ENCODE peak calls at places on chromosomes 6 and 20, in five cellular contexts. One of them, this sample, is unnamed. For H3K27me3 and H3K9me3, the result is how much of the 10 kb centered on the place peaks cover.

GRCh38 chr6:105740946-105741605 is 338.2 kb upstream of the PREP start:
- DNase-seq in left ventricle myocardium inferior: no peak
- DNase-seq in hepatocyte: no peak
- DNase-seq in AG04450: no peak
- DNase-seq in adrenal gland: peak
- DNase-seq in this sample: no peak

GRCh38 chr20:25046736-25047666 is 10.9 kb downstream of the ACSS1 start:
- DNase-seq in hepatocyte: no peak
- DNase-seq in AG04450: no peak
- DNase-seq in adrenal gland: no peak
- DNase-seq in left ventricle myocardium inferior: no peak
- DNase-seq in this sample: no peak

GRCh38 chr20:7989379-7989778 is 30.2 kb downstream of the TMX4 start:
- DNase-seq in left ventricle myocardium inferior: no peak
- DNase-seq in hepatocyte: no peak
- DNase-seq in adrenal gland: no peak
- DNase-seq in AG04450: no peak
- DNase-seq in this sample: no peak

GRCh38 chr20:49691818-49692568 is 21.7 kb downstream of the B4GALT5 start:
- DNase-seq in hepatocyte: no peak
- DNase-seq in AG04450: no peak
- DNase-seq in left ventricle myocardium inferior: no peak
- DNase-seq in adrenal gland: no peak
- DNase-seq in this sample: no peak

GRCh38 chr20:63381781-63382431 is 20.8 kb upstream of the CHRNA4 start:
- DNase-seq in left ventricle myocardium inferior: no peak
- DNase-seq in hepatocyte: peak
- DNase-seq in AG04450: no peak
- DNase-seq in adrenal gland: peak
- DNase-seq in this sample: no peak

GRCh38 chr6:157323924-157324276 is 581 bp upstream of the TMEM242 start:
- DNase-seq in hepatocyte: peak
- DNase-seq in left ventricle myocardium inferior: peak
- DNase-seq in adrenal gland: peak
- DNase-seq in AG04450: peak
- DNase-seq in this sample: peak

GRCh38 chr6:34272022-34272926 is 23.5 kb upstream of the SMIM29 start:
- DNase-seq in hepatocyte: no peak
- DNase-seq in left ventricle myocardium inferior: peak
- DNase-seq in adrenal gland: peak
- DNase-seq in AG04450: no peak
- DNase-seq in this sample: peak

GRCh38 chr6:166464418-166465400 is 82.0 kb upstream of the MPC1 start:
- DNase-seq in hepatocyte: no peak
- DNase-seq in AG04450: no peak
- DNase-seq in adrenal gland: no peak
- DNase-seq in left ventricle myocardium inferior: no peak
- DNase-seq in this sample: no peak

GRCh38 chr6:131547524-131547923 is 25.5 kb upstream of the ARG1 start:
- DNase-seq in left ventricle myocardium inferior: no peak
- DNase-seq in adrenal gland: no peak
- DNase-seq in hepatocyte: no peak
- DNase-seq in AG04450: no peak
- DNase-seq in this sample: no peak

GRCh38 chr6:43836507-43836906 is 66.5 kb downstream of the VEGFA start:
- DNase-seq in AG04450: no peak
- DNase-seq in adrenal gland: no peak
- DNase-seq in hepatocyte: no peak
- DNase-seq in left ventricle myocardium inferior: no peak
- DNase-seq in this sample: no peak

GRCh38 chr20:58688838-58689237 is 3.8 kb upstream of the NPEPL1 start:
- DNase-seq in adrenal gland: no peak
- DNase-seq in hepatocyte: no peak
- DNase-seq in left ventricle myocardium inferior: peak
- DNase-seq in AG04450: no peak
- DNase-seq in this sample: no peak

GRCh38 chr6:93389192-93389591 is 30.2 kb downstream of the EPHA7 start:
- DNase-seq in left ventricle myocardium inferior: no peak
- DNase-seq in hepatocyte: no peak
- DNase-seq in AG04450: no peak
- DNase-seq in adrenal gland: no peak
- DNase-seq in this sample: no peak

GRCh38 chr20:63513207-63513606 is 7.4 kb upstream of the PPDPF start:
- DNase-seq in adrenal gland: no peak
- DNase-seq in left ventricle myocardium inferior: no peak
- DNase-seq in hepatocyte: no peak
- DNase-seq in AG04450: no peak
- DNase-seq in this sample: no peak

GRCh38 chr6:49541936-49542335 is 8.5 kb upstream of the C6orf141 start:
- DNase-seq in AG04450: no peak
- DNase-seq in left ventricle myocardium inferior: no peak
- DNase-seq in hepatocyte: no peak
- DNase-seq in adrenal gland: no peak
- DNase-seq in this sample: no peak

GRCh38 chr6:80003841-80004198 is 629 bp upstream of the TTK start:
- DNase-seq in adrenal gland: no peak
- DNase-seq in AG04450: no peak
- DNase-seq in hepatocyte: no peak
- DNase-seq in left ventricle myocardium inferior: no peak
- DNase-seq in this sample: no peak

GRCh38 chr6:111628117-111628866 is 22.6 kb upstream of the TRAF3IP2 start:
- DNase-seq in hepatocyte: no peak
- DNase-seq in AG04450: no peak
- DNase-seq in adrenal gland: no peak
- DNase-seq in left ventricle myocardium inferior: no peak
- DNase-seq in this sample: no peak

GRCh38 chr20:42441196-42441861 is 748.4 kb downstream of the PTPRT start:
- DNase-seq in adrenal gland: no peak
- DNase-seq in hepatocyte: no peak
- DNase-seq in AG04450: no peak
- DNase-seq in left ventricle myocardium inferior: no peak
- DNase-seq in this sample: no peak

GRCh38 chr20:42444799-42445198 is 744.9 kb downstream of the PTPRT start:
- DNase-seq in left ventricle myocardium inferior: no peak
- DNase-seq in adrenal gland: no peak
- DNase-seq in AG04450: no peak
- DNase-seq in hepatocyte: no peak
- DNase-seq in this sample: no peak

GRCh38 chr20:42441862-42442196 is 747.9 kb downstream of the PTPRT start:
- DNase-seq in AG04450: no peak
- DNase-seq in adrenal gland: no peak
- DNase-seq in left ventricle myocardium inferior: no peak
- DNase-seq in hepatocyte: no peak
- DNase-seq in this sample: peak

GRCh38 chr20:42447270-42447669 is 742.4 kb downstream of the PTPRT start:
- DNase-seq in AG04450: no peak
- DNase-seq in hepatocyte: no peak
- DNase-seq in left ventricle myocardium inferior: no peak
- DNase-seq in adrenal gland: no peak
- DNase-seq in this sample: no peak

DNA sequence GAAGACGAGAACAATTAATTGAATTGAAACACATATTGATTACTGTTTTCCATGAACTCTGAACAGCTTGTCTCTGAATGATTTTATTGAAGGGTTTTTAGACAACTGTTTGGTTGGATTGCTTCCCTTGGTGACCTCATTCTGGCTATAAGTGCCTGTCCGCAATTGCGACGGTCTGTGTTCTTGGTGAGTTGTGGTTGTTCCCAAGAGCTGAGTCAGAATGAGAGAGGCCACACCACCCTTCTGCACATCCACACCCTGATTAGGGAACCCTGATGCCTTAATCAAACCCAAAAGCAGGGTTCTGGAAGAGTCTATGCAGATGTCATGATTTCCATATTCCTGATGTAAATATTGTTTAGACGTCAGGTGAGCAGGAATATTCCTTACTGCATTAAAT is 747.0 kb downstream of the PTPRT start:
- DNase-seq in AG04450: no peak
- DNase-seq in left ventricle myocardium inferior: peak
- DNase-seq in hepatocyte: no peak
- DNase-seq in adrenal gland: no peak
- DNase-seq in this sample: peak
- H3K27me3 ChIP-seq in AG04450: under half
- H3K27me3 ChIP-seq in left ventricle myocardium inferior: under half
- H3K27me3 ChIP-seq in hepatocyte: under half
- H3K27me3 ChIP-seq in adrenal gland: under half
- H3K27me3 ChIP-seq in this sample: under half

GRCh38 chr20:15297059-15297875 is 959.9 kb upstream of the FLRT3 start:
- DNase-seq in AG04450: no peak
- DNase-seq in left ventricle myocardium inferior: no peak
- DNase-seq in adrenal gland: no peak
- DNase-seq in hepatocyte: peak
- DNase-seq in this sample: no peak

DNA sequence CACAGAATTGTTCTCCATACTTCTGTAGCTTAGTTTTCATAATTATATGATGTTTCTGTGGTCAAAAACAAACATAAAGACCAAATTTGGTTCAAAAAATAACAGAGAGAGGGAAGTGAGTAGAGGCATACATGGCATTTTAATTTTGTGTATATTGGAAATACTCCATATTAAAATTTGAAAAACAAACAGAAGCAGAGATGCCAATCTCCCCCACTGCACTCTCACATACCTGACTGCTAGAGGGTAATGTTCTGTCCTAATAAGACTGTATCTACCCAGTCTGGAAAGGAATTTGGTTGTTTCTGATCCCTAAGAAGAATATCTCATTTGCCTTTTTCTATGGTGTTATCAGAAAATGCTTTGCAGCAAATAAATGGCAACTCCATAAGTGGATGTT is 959.0 kb upstream of the FLRT3 start:
- DNase-seq in left ventricle myocardium inferior: no peak
- DNase-seq in AG04450: no peak
- DNase-seq in adrenal gland: no peak
- DNase-seq in hepatocyte: no peak
- DNase-seq in this sample: no peak
- H3K4me3 ChIP-seq in left ventricle myocardium inferior: no peak
- H3K4me3 ChIP-seq in AG04450: no peak
- H3K4me3 ChIP-seq in adrenal gland: no peak
- H3K4me3 ChIP-seq in hepatocyte: no peak
- H3K4me3 ChIP-seq in this sample: no peak

DNA sequence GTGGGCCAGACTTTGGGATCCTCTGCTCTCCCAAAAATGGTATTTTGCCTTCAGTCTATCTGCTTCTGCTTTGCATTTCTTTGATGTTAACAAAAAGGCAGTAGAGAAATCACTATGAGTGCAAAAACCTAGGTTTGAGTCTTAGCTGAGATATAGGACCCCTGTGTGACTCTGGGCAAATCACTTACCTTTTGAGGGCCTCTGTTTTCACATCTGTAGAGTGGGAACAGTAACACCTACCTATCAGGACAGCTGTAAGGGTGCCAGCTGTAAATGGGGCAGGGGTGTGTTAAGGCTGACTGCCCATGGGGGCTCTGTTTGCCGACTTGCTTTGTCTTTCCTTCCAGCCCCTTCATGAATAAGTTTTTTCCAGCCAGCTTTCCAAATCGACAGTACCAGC is 30.4 kb downstream of the HM13 start:
- DNase-seq in hepatocyte: no peak
- DNase-seq in AG04450: no peak
- DNase-seq in adrenal gland: no peak
- DNase-seq in left ventricle myocardium inferior: no peak
- DNase-seq in this sample: no peak
- H3K9me3 ChIP-seq in hepatocyte: under half
- H3K9me3 ChIP-seq in AG04450: under half
- H3K9me3 ChIP-seq in adrenal gland: under half
- H3K9me3 ChIP-seq in left ventricle myocardium inferior: under half
- H3K9me3 ChIP-seq in this sample: under half

DNA sequence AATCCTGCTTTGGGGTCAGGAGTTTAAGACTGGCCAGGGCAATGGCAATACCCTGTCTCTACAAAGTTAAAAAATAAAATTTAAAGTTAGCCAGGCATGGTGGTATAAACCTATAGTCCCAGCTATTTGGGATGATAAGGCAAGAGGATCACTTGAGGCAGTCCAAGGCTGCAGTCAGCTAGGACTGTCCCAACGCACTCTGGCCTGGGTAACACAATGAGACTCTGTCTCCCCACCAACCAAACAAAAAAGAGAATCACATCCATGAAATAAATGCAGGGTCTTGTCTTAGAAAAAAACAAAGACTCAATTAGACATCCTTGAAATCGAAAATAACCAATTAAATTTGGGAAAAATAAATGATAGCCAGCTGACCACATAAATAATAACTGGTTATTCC is 88.9 kb downstream of the PHIP start:
- DNase-seq in AG04450: no peak
- DNase-seq in adrenal gland: no peak
- DNase-seq in left ventricle myocardium inferior: no peak
- DNase-seq in hepatocyte: no peak
- DNase-seq in this sample: no peak
- H3K27me3 ChIP-seq in AG04450: under half
- H3K27me3 ChIP-seq in adrenal gland: under half
- H3K27me3 ChIP-seq in left ventricle myocardium inferior: under half
- H3K27me3 ChIP-seq in hepatocyte: under half
- H3K27me3 ChIP-seq in this sample: under half

GRCh38 chr6:158480989-158481388 is 78.9 kb upstream of the TMEM181 start:
- DNase-seq in adrenal gland: no peak
- DNase-seq in left ventricle myocardium inferior: no peak
- DNase-seq in hepatocyte: no peak
- DNase-seq in AG04450: no peak
- DNase-seq in this sample: no peak

GRCh38 chr6:158474961-158475343 is 84.9 kb upstream of the TMEM181 start:
- DNase-seq in AG04450: peak
- DNase-seq in hepatocyte: peak
- DNase-seq in adrenal gland: no peak
- DNase-seq in left ventricle myocardium inferior: no peak
- DNase-seq in this sample: no peak

GRCh38 chr6:158475344-158476302 is 84.3 kb upstream of the TMEM181 start:
- DNase-seq in hepatocyte: peak
- DNase-seq in adrenal gland: no peak
- DNase-seq in AG04450: no peak
- DNase-seq in left ventricle myocardium inferior: no peak
- DNase-seq in this sample: no peak

GRCh38 chr6:158472453-158472852 is 87.4 kb upstream of the TMEM181 start:
- DNase-seq in left ventricle myocardium inferior: no peak
- DNase-seq in adrenal gland: no peak
- DNase-seq in AG04450: no peak
- DNase-seq in hepatocyte: no peak
- DNase-seq in this sample: no peak

GRCh38 chr6:158476389-158476788 is 83.5 kb upstream of the TMEM181 start:
- DNase-seq in hepatocyte: no peak
- DNase-seq in adrenal gland: no peak
- DNase-seq in left ventricle myocardium inferior: no peak
- DNase-seq in AG04450: no peak
- DNase-seq in this sample: no peak
- H3K4me3 ChIP-seq in hepatocyte: no peak
- H3K4me3 ChIP-seq in adrenal gland: no peak
- H3K4me3 ChIP-seq in left ventricle myocardium inferior: no peak
- H3K4me3 ChIP-seq in AG04450: no peak
- H3K4me3 ChIP-seq in this sample: no peak

GRCh38 chr20:52676282-52676995 is 295.7 kb upstream of the TSHZ2 start:
- DNase-seq in adrenal gland: no peak
- DNase-seq in hepatocyte: no peak
- DNase-seq in left ventricle myocardium inferior: no peak
- DNase-seq in AG04450: no peak
- DNase-seq in this sample: no peak
- H3K9me3 ChIP-seq in adrenal gland: under half
- H3K9me3 ChIP-seq in hepatocyte: under half
- H3K9me3 ChIP-seq in left ventricle myocardium inferior: under half
- H3K9me3 ChIP-seq in AG04450: under half
- H3K9me3 ChIP-seq in this sample: under half